ENCODE peak calls at places on chromosomes 16 and 17, in eight cellular contexts. T, A, E, N, U, R, D and F are unnamed samples.

GRCh38 chr17:17494499-17495447 is 1.4 kb downstream of the RASD1 start:
- DNase-seq in R (no peak), U (peak), A (peak), E (peak), T (no peak), N (no peak), D (no peak), F (peak)

GRCh38 chr17:40177275-40177874 is at the start of gene RAPGEFL1:
- DNase-seq in T (no peak), R (no peak), D (no peak), A (peak), U (peak), N (no peak), E (peak), F (peak)

GRCh38 chr17:79836952-79837887 is 2.0 kb downstream of the CBX4 start:
- DNase-seq in D (no peak), R (peak), N (peak), T (no peak), A (peak), U (peak), E (peak), F (peak)

GRCh38 chr17:68507581-68507980 is 4.6 kb upstream of the PRKAR1A start:
- DNase-seq in E (no peak), R (no peak), U (peak), N (no peak), T (no peak), A (no peak), D (no peak), F (peak)

GRCh38 chr17:72797142-72797541 is 295.3 kb downstream of the SLC39A11 start:
- DNase-seq in D (no peak), E (no peak), N (no peak), A (no peak), U (no peak), T (no peak), R (no peak), F (no peak)

GRCh38 chr17:50829336-50829735 is 6.0 kb upstream of the WFIKKN2 start:
- DNase-seq in E (no peak), D (no peak), U (no peak), T (no peak), N (no peak), R (no peak), A (no peak), F (no peak)

GRCh38 chr17:2122641-2123302 is 67.9 kb downstream of the HIC1 start:
- DNase-seq in R (no peak), T (no peak), A (peak), N (peak), U (peak), E (peak), D (no peak), F (peak)

GRCh38 chr16:72172105-72173034 is at the start of gene PMFBP1:
- DNase-seq in U (peak), A (peak), N (peak), D (peak), T (no peak), R (no peak), E (peak), F (peak)

GRCh38 chr16:53756329-53756996 is 52.5 kb downstream of the FTO start:
- DNase-seq in N (no peak), E (no peak), A (no peak), D (no peak), T (no peak), R (no peak), U (peak), F (no peak)

GRCh38 chr17:40111221-40112128 is 10.3 kb upstream of the MSL1 start:
- DNase-seq in N (peak), A (peak), D (peak), R (peak), E (peak), U (peak), T (peak), F (peak)

GRCh38 chr16:22642689-22643088 is 132.0 kb downstream of the NPIPB5 start:
- DNase-seq in U (no peak), R (no peak), E (no peak), N (no peak), D (no peak), A (no peak), T (no peak), F (no peak)

GRCh38 chr17:37220609-37220953 is 155.2 kb upstream of the C17orf78 start:
- DNase-seq in U (peak), T (no peak), R (peak), E (no peak), N (peak), D (no peak), A (no peak), F (peak)